ENCODE peak calls at places on chromosomes 16 and 17, in eight cellular contexts. Z is OCI-LY7, Q is thyroid gland, B is heart right ventricle, V is endodermal cell, E is A549, A is brain microvascular endothelial cell, F is dorsolateral prefrontal cortex. J is an unnamed sample.

GRCh38 chr17:35726609-35727460 is 4.6 kb upstream of the RASL10B start:
- DNase-seq in V (peak; percentile 81), Z (peak; percentile 34), E (no peak), Q (peak; percentile 58), F (no peak), B (peak; percentile 67), A (peak; percentile 86), J (peak; percentile 93)

GRCh38 chr17:7955414-7956042 is 23.5 kb downstream of the CNTROB start:
- DNase-seq in V (no peak), E (no peak), F (no peak), Q (no peak), A (no peak), Z (no peak), B (no peak), J (no peak)

GRCh38 chr17:76537288-76537577 is 276 bp downstream of the CYGB start:
- DNase-seq in V (no peak), Z (no peak), A (no peak), Q (peak; percentile 74), E (no peak), B (peak; percentile 68), F (no peak), J (no peak)

GRCh38 chr17:31699281-31699680 is 159.8 kb downstream of the COPRS start:
- DNase-seq in A (no peak), F (no peak), Z (no peak), B (no peak), V (no peak), Q (peak; percentile 10), E (no peak), J (no peak)

GRCh38 chr17:82356028-82356427 is 3.0 kb upstream of the TEX19 start:
- DNase-seq in F (no peak), A (no peak), V (peak; percentile 54), Q (peak; percentile 100), B (no peak), E (no peak), Z (no peak), J (no peak)

GRCh38 chr17:6551909-6552768 is 4.2 kb downstream of the PITPNM3 start:
- DNase-seq in E (no peak), Q (peak; percentile 96), F (no peak), V (no peak), A (no peak), Z (no peak), B (no peak), J (no peak)

GRCh38 chr17:8696951-8697745 is 47.5 kb downstream of the CCDC42 start:
- DNase-seq in B (no peak), F (no peak), Z (no peak), A (peak; percentile 82), Q (no peak), E (no peak), V (peak; percentile 78), J (peak; percentile 78)

GRCh38 chr17:63622571-63623390 is 564 bp downstream of the MAP3K3 start:
- DNase-seq in Z (peak; percentile 55), Q (peak; percentile 77), E (peak; percentile 88), V (peak; percentile 90), A (peak; percentile 45), F (peak; percentile 69), B (peak; percentile 77), J (peak; percentile 59)

GRCh38 chr17:62675260-62675659 is 47.8 kb downstream of the MRC2 start:
- DNase-seq in Z (no peak), V (no peak), E (no peak), A (no peak), Q (no peak), B (no peak), F (no peak), J (no peak)

GRCh38 chr17:40075216-40076100 is 12.7 kb downstream of the THRA start:
- DNase-seq in B (peak; percentile 85), Z (peak; percentile 69), A (no peak), V (peak; percentile 98), Q (peak; percentile 97), F (no peak), E (no peak), J (peak; percentile 52)

GRCh38 chr16:88356124-88356726 is 26.5 kb upstream of the ZNF469 start:
- DNase-seq in V (no peak), Z (no peak), F (peak; percentile 4), B (no peak), A (no peak), E (no peak), Q (no peak), J (no peak)

GRCh38 chr17:27551701-27552466 is 79.1 kb upstream of the LGALS9 start:
- DNase-seq in A (no peak), Z (no peak), B (no peak), V (peak; percentile 84), Q (no peak), F (no peak), E (peak; percentile 93), J (no peak)

GRCh38 chr16:85641776-85642176 is 28.7 kb downstream of the GSE1 start:
- DNase-seq in Q (peak; percentile 46), A (peak; percentile 3), V (no peak), E (no peak), Z (no peak), B (peak; percentile 66), F (no peak), J (no peak)

GRCh38 chr16:68503334-68503733 is 35.8 kb upstream of the ZFP90 start:
- DNase-seq in V (no peak), A (no peak), B (no peak), F (no peak), Q (no peak), E (no peak), Z (no peak), J (no peak)

GRCh38 chr17:81405382-81406005 is 10.2 kb downstream of the BAHCC1 start:
- DNase-seq in Z (no peak), V (no peak), B (no peak), F (no peak), Q (peak; percentile 48), E (no peak), A (no peak), J (no peak)

GRCh38 chr17:19713462-19713861 is 2.9 kb downstream of the SLC47A2 start:
- DNase-seq in E (no peak), A (no peak), F (no peak), Q (no peak), B (no peak), V (peak; percentile 87), Z (no peak), J (no peak)

GRCh38 chr16:29820271-29820701 is at the start of gene MVP:
- DNase-seq in V (no peak), A (peak; percentile 32), B (peak; percentile 63), F (peak; percentile 71), Q (peak; percentile 76), E (peak; percentile 74), Z (peak; percentile 72), J (peak; percentile 66)

GRCh38 chr16:69150146-69150865 is 17.9 kb downstream of the UTP4 start:
- DNase-seq in Z (peak; percentile 74), Q (peak; percentile 65), E (peak; percentile 77), B (no peak), V (peak; percentile 80), A (peak; percentile 78), F (peak; percentile 84), J (peak; percentile 80)

DNA sequence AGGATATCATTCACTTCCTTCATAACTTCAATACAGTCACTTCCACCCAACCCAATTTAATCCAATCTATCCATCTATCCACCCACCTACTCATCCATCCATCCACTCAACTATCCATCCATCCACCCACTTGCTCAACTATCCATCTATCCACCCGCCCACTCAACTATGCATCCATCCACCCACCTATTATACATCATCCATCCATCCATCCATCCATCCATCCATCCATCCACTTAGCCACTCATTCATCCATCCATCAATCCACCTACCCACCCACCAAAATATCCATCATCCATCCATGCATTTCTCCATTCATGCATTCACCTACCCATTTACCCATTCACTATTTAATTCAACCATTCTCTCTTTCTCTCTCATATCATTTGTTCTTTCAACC is 179.5 kb downstream of the HAPSTR1 start:
- DNase-seq in B (no peak), A (no peak), E (no peak), F (no peak), V (no peak), Z (no peak), Q (no peak), J (no peak)
- H3K4me3 ChIP-seq in B (no peak overlapping the region), A (no peak overlapping the region), E (no peak overlapping the region), F (no peak overlapping the region), V (no peak overlapping the region), Z (no peak overlapping the region), Q (no peak overlapping the region), J (no peak overlapping the region)

GRCh38 chr16:50265716-50266336 is 525 bp upstream of the ADCY7 start:
- DNase-seq in E (no peak), V (peak; percentile 42), Q (no peak), B (no peak), F (peak; percentile 21), A (no peak), Z (no peak), J (no peak)
- H3K4me3 ChIP-seq in E (no peak overlapping the region), V (no peak overlapping the region), Q (no peak overlapping the region), B (peak overlapping the region; percentile 46), F (peak overlapping the region; percentile 30), A (no peak overlapping the region), Z (peak overlapping the region; percentile 76), J (no peak overlapping the region)

GRCh38 chr16:14011846-14012245 is 59.3 kb upstream of the MRTFB start:
- DNase-seq in Q (no peak), E (no peak), V (no peak), F (no peak), B (no peak), A (no peak), Z (no peak), J (no peak)

GRCh38 chr16:14013145-14013570 is 58.0 kb upstream of the MRTFB start:
- DNase-seq in A (no peak), F (no peak), E (no peak), Q (no peak), V (no peak), Z (no peak), B (no peak), J (peak; percentile 18)

GRCh38 chr16:14014284-14014625 is 56.9 kb upstream of the MRTFB start:
- DNase-seq in V (no peak), E (no peak), F (no peak), B (no peak), Q (no peak), Z (no peak), A (no peak), J (no peak)

GRCh38 chr16:14013571-14014283 is 57.4 kb upstream of the MRTFB start:
- DNase-seq in A (peak; percentile 47), V (peak; percentile 52), F (no peak), B (no peak), Q (peak; percentile 66), E (peak; percentile 72), Z (no peak), J (peak; percentile 78)

GRCh38 chr16:14011006-14011405 is 60.1 kb upstream of the MRTFB start:
- DNase-seq in E (no peak), A (no peak), F (no peak), Z (no peak), V (no peak), B (no peak), Q (no peak), J (no peak)
- H3K4me3 ChIP-seq in E (no peak overlapping the region), A (no peak overlapping the region), F (no peak overlapping the region), Z (no peak overlapping the region), V (no peak overlapping the region), B (no peak overlapping the region), Q (no peak overlapping the region), J (no peak overlapping the region)

GRCh38 chr16:1774456-1774795 is 1.5 kb upstream of the MRPS34 start:
- DNase-seq in Z (no peak), F (no peak), V (no peak), Q (no peak), E (no peak), B (peak; percentile 9), A (no peak), J (no peak)
- H3K4me3 ChIP-seq in Z (peak overlapping the region; percentile 98), F (peak overlapping the region; percentile 81), V (peak overlapping the region; percentile 90), Q (no peak overlapping the region), E (peak overlapping the region; percentile 85), B (peak overlapping the region; percentile 97), A (no peak overlapping the region), J (peak overlapping the region; percentile 72)

J was measured in astrocyte of the spinal cord.